ENCODE peak calls at places on chromosomes 6 and 20, in ten cellular contexts. G is coronary artery, T is right lobe of liver, E is prostate gland, V is IMR-90, H is psoas muscle, R is GM12865, M is left ventricle myocardium inferior, O is keratinocyte, X is GM23338. F is an unnamed sample.

GRCh38 chr6:27752038-27752885 is 159.9 kb downstream of the OR2B2 start:
- DNase-seq in G (no peak), T (no peak), E (peak), V (peak), H (peak), R (peak), M (no peak), O (no peak), X (peak), F (peak)

GRCh38 chr6:154613137-154613676 is 102.7 kb upstream of the CNKSR3 start:
- DNase-seq in G (no peak), T (no peak), E (no peak), V (peak), H (no peak), R (no peak), M (no peak), O (peak), X (no peak), F (no peak)

GRCh38 chr20:6735913-6736845 is 31.3 kb upstream of the BMP2 start:
- DNase-seq in G (no peak), T (no peak), E (no peak), V (no peak), H (no peak), R (no peak), M (peak), O (no peak), X (peak), F (no peak)

GRCh38 chr6:108482559-108482958 is 78.2 kb upstream of the FOXO3 start:
- DNase-seq in G (no peak), T (no peak), E (no peak), V (no peak), H (no peak), R (no peak), M (no peak), O (no peak), X (no peak), F (no peak)

GRCh38 chr6:33427585-33428218 is 7.8 kb downstream of the SYNGAP1 start:
- DNase-seq in G (no peak), T (peak), E (peak), V (no peak), H (peak), R (peak), M (peak), O (no peak), X (peak), F (no peak)

GRCh38 chr6:14738933-14739332 is 506.9 kb upstream of the JARID2 start:
- DNase-seq in G (no peak), T (no peak), E (no peak), V (no peak), H (no peak), R (no peak), M (no peak), O (no peak), X (no peak), F (no peak)

GRCh38 chr6:37717836-37718251 is 20.2 kb upstream of the MDGA1 start:
- DNase-seq in G (no peak), T (no peak), E (no peak), V (peak), H (no peak), R (no peak), M (no peak), O (no peak), X (no peak), F (no peak)

GRCh38 chr6:44257007-44257752 is at the start of gene SLC35B2:
- DNase-seq in G (no peak), T (peak), E (peak), V (peak), H (peak), R (peak), M (peak), O (no peak), X (peak), F (no peak)

GRCh38 chr6:35737413-35738211 is 780 bp downstream of the ARMC12 start:
- DNase-seq in G (no peak), T (no peak), E (peak), V (peak), H (no peak), R (peak), M (no peak), O (peak), X (peak), F (peak)

GRCh38 chr6:170073846-170074245 is 217.0 kb downstream of the DLL1 start:
- DNase-seq in G (peak), T (no peak), E (no peak), V (no peak), H (no peak), R (no peak), M (no peak), O (no peak), X (no peak), F (no peak)

GRCh38 chr6:157877573-157878011 is 54.5 kb downstream of the SNX9 start:
- DNase-seq in G (no peak), T (no peak), E (no peak), V (no peak), H (no peak), R (no peak), M (no peak), O (no peak), X (no peak), F (no peak)

GRCh38 chr6:52000064-52000463 is 87.3 kb downstream of the PKHD1 start:
- DNase-seq in G (no peak), T (no peak), E (no peak), V (no peak), H (no peak), R (no peak), M (no peak), O (no peak), X (no peak), F (no peak)

GRCh38 chr20:22579711-22580697 is 4.4 kb downstream of the FOXA2 start:
- DNase-seq in G (no peak), T (peak), E (no peak), V (no peak), H (no peak), R (no peak), M (no peak), O (no peak), X (peak), F (no peak)

GRCh38 chr6:28137458-28138020 is 4.1 kb upstream of the ZKSCAN8 start:
- DNase-seq in G (no peak), T (no peak), E (no peak), V (peak), H (no peak), R (peak), M (no peak), O (no peak), X (no peak), F (no peak)

GRCh38 chr6:160129886-160130615 is 8.4 kb downstream of the SLC22A1 start:
- DNase-seq in G (peak), T (no peak), E (no peak), V (no peak), H (no peak), R (no peak), M (no peak), O (no peak), X (no peak), F (no peak)

GRCh38 chr6:9025223-9025622 is 589.9 kb upstream of the SLC35B3 start:
- DNase-seq in G (no peak), T (no peak), E (no peak), V (no peak), H (no peak), R (no peak), M (no peak), O (no peak), X (no peak), F (no peak)
- H3K4me3 ChIP-seq in G (no peak), T (no peak), E (no peak), V (no peak), H (no peak), R (no peak), M (no peak), O (no peak), X (no peak), F (no peak)

DNA sequence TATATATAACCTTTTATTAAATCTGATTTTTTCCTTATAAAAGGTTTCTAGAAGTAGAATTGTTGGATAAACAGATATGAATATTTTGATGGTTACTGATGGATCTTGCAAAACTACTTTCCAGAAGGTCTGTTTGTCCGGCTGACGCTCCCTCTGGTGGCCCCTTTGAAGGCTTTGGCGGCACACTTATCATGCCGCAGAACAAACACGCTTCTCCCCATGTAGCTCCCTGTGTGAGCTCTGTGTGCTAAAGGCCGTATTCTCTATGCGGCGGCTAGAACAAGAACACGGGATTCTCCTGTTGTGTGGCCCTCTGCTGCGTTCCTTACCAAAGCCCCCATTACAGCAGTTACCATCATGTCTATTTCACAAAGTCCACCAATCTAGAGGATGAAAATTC is 30.0 kb downstream of the PPP1R3G start:
- DNase-seq in G (no peak), T (peak), E (no peak), V (peak), H (no peak), R (no peak), M (peak), O (no peak), X (no peak), F (no peak)
- TF ChIP-seq CTCF in G (no peak), T (peak), E (no peak), V (peak), H (no peak), R (no peak), M (peak), O (no peak), X (no peak), F (no peak)

GRCh38 chr20:1817577-1818211 is 77.5 kb upstream of the SIRPA start:
- DNase-seq in G (peak), T (peak), E (no peak), V (no peak), H (no peak), R (no peak), M (no peak), O (no peak), X (no peak), F (no peak)

GRCh38 chr20:1819311-1820136 is 75.7 kb upstream of the SIRPA start:
- DNase-seq in G (peak), T (no peak), E (peak), V (no peak), H (no peak), R (no peak), M (no peak), O (no peak), X (peak), F (no peak)

GRCh38 chr20:1816384-1817381 is 78.5 kb upstream of the SIRPA start:
- DNase-seq in G (peak), T (peak), E (peak), V (peak), H (no peak), R (no peak), M (no peak), O (no peak), X (no peak), F (no peak)

GRCh38 chr20:1818895-1819294 is 76.3 kb upstream of the SIRPA start:
- DNase-seq in G (peak), T (peak), E (no peak), V (no peak), H (no peak), R (no peak), M (no peak), O (no peak), X (peak), F (no peak)

DNA sequence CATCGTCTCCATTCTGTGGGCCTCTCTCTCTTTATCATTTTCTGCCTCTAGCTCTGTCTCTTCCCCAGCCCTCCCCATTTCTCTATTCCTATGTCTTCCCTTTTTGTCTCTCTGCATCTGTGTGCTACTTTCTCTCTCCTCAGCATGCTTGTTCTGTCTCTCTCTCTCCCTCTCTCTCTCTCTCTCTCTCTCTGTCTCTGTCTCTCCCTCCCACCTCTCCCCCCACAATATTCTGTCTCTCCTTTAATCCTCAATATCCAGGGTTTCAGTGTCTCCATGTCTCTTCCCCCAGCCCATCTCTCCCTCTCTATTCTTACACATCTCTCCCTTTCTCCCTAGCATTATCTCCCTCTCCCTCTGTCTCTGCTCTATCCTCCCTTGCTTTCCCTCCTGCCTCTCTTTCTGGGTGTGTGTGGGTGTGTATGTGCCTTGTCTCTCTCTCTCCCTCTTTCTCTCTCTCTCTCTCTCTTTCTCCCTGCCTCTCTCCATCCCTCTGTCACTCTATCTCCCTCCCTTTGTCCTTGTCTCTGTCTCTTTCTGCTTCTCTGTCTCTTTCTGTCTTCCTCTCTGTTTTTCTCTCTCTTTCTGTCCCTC is 76.9 kb upstream of the SIRPA start:
- DNase-seq in G (no peak), T (no peak), E (no peak), V (no peak), H (no peak), R (no peak), M (no peak), O (no peak), X (no peak), F (no peak)
- H3K4me3 ChIP-seq in G (no peak), T (no peak), E (no peak), V (no peak), H (no peak), R (no peak), M (no peak), O (no peak), X (peak), F (no peak)

GRCh38 chr6:55960344-55960743 is 85.0 kb upstream of the BMP5 start:
- DNase-seq in G (no peak), T (no peak), E (no peak), V (no peak), H (no peak), R (no peak), M (no peak), O (no peak), X (no peak), F (no peak)

GRCh38 chr6:55964136-55964535 is 88.7 kb upstream of the BMP5 start:
- DNase-seq in G (no peak), T (no peak), E (no peak), V (no peak), H (no peak), R (no peak), M (no peak), O (no peak), X (no peak), F (no peak)

GRCh38 chr6:55957961-55958422 is 82.6 kb upstream of the BMP5 start:
- DNase-seq in G (no peak), T (no peak), E (no peak), V (peak), H (no peak), R (no peak), M (no peak), O (no peak), X (no peak), F (no peak)

GRCh38 chr6:55958790-55959189 is 83.4 kb upstream of the BMP5 start:
- DNase-seq in G (no peak), T (no peak), E (no peak), V (no peak), H (no peak), R (no peak), M (no peak), O (no peak), X (no peak), F (no peak)

DNA sequence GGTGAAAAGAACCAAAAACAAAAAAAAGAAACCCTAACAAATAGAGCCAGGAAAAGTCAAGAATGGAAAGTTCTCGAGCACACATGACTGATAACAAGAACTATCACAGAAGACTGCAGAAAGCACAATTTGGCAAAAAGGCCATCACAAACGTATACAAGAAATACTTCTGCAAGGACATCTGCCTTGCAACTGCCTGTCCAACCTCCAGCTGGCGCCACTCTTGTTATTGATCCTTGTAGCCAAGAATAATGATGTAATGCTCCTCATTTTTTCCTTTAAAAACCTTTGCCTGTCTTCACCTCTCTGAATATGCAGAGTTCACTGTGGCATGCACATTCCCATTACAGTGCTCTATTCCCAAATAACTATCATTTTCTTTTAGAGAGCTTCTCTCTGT is 87.9 kb upstream of the BMP5 start:
- DNase-seq in G (no peak), T (no peak), E (no peak), V (no peak), H (no peak), R (no peak), M (peak), O (no peak), X (peak), F (no peak)
- TF ChIP-seq CTCF in G (no peak), T (peak), E (no peak), V (peak), H (no peak), R (no peak), M (no peak), O (peak), X (peak), F (no peak)

GRCh38 chr6:23073851-23074250 is 504.5 kb downstream of the HDGFL1 start:
- DNase-seq in G (no peak), T (no peak), E (no peak), V (peak), H (no peak), R (no peak), M (no peak), O (no peak), X (no peak), F (no peak)
- H3K4me3 ChIP-seq in G (no peak), T (no peak), E (no peak), V (no peak), H (no peak), R (no peak), M (no peak), O (no peak), X (no peak), F (no peak)

DNA sequence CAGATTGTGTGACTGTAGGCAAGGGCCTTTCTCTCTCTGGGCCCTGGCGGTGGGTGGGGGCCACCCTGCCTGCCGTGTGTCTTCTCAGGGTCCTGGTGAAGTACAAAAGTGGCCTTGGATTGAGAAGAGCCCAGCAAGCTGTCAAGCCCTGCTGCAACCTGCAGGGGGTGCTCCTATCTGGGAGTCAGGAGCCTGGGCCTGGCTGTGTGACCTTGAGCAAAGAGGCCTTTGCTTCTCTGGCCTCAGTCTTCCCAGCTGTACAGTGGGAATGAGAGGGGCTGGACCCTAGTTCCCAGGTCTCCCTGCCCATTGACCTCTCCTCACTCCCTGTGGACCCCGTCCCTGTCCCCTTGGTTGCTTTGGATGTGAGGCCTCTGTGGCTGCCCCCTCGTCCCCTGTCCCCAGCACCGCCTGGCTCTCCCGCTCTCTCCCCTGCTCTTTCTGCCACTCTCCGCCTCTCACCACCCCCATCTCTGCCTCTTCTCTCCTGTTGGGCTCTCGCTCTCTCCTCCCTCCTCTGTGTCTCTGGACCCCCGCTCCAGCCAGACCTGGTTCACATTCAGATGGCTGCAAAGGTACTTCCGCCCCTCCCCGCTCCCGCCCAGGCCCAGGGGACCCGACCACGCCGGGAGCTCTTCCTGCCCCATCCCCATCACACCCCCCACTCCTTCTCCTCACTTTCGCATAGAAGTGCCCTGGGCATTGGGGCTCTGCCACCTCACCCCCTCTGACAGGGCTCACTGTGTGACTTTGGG is 46.7 kb downstream of the SRC start:
- DNase-seq in G (peak), T (peak), E (no peak), V (no peak), H (peak), R (peak), M (no peak), O (no peak), X (peak), F (no peak)
- TF ChIP-seq CTCF in G (no peak), T (peak), E (peak), V (peak), H (no peak), R (peak), M (no peak), O (peak), X (peak), F (peak)

DNA sequence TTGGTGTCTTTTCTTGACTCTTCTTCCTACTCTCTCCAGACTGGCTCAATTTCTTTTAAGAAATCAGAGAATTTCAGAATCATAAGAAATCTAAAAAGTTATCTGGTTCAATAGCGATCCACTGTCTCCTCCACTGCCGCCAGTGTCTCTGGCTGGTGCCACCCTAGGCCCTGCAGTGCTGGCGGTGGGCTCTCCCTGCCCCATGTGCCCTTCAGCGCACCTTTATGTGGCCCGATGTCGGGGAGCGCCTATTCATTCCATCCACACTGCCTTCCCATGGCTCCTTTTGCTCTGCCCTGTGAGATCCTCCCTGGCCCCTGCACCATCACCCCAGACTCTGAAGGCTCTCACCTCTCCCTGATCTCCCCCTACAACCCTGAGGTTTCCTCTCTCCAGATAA is 62.8 kb downstream of the TBXT start:
- DNase-seq in G (no peak), T (no peak), E (no peak), V (no peak), H (no peak), R (no peak), M (no peak), O (no peak), X (no peak), F (no peak)
- H3K4me3 ChIP-seq in G (no peak), T (no peak), E (no peak), V (no peak), H (no peak), R (no peak), M (no peak), O (no peak), X (no peak), F (no peak)